ENCODE peak calls at places on chromosomes 3 and 15, in eight cellular contexts. H is RPMI8226; U is naive thymus-derived CD8-positive, alpha-beta T cell; R is stimulated activated CD8-positive, alpha-beta memory T cell treated with anti-CD3 and anti-CD28 coated beads, Interleukin-4, amount 100 ng/mL, for 24 hours; W is hypothalamus; A is SJSA1; Y is ELF-1; Q is GM23338. V is an unnamed sample.

GRCh38 chr3:77815467-77815866 is 775.6 kb downstream of the ROBO2 start:
- DNase-seq in R (no peak), A (no peak), Q (peak), W (no peak), U (no peak), Y (peak), H (no peak), V (no peak)

GRCh38 chr15:40252438-40253178 is 13.7 kb downstream of the PAK6 start:
- DNase-seq in W (no peak), A (no peak), H (peak), Y (no peak), R (no peak), Q (peak), U (no peak), V (no peak)

GRCh38 chr15:59169337-59169736 is 37.3 kb upstream of the LDHAL6B start:
- DNase-seq in Y (no peak), H (no peak), A (peak), U (no peak), Q (no peak), R (no peak), W (no peak), V (no peak)

GRCh38 chr15:74306801-74307217 is 60.6 kb downstream of the CYP11A1 start:
- DNase-seq in Y (peak), R (no peak), U (no peak), H (no peak), Q (no peak), A (no peak), W (no peak), V (no peak)

GRCh38 chr15:71011503-71012155 is 103.6 kb upstream of the THSD4 start:
- DNase-seq in U (no peak), Y (no peak), R (no peak), W (no peak), H (peak), Q (peak), A (peak), V (no peak)

GRCh38 chr3:45123030-45123429 is 23.1 kb downstream of the CDCP1 start:
- DNase-seq in A (peak), Y (no peak), U (no peak), W (no peak), R (no peak), Q (no peak), H (no peak), V (no peak)

GRCh38 chr3:123809597-123809996 is 74.5 kb downstream of the MYLK start:
- DNase-seq in A (peak), U (no peak), R (no peak), W (no peak), Y (no peak), Q (no peak), H (no peak), V (no peak)

GRCh38 chr3:157495846-157496245 is 7.4 kb downstream of the VEPH1 start:
- DNase-seq in A (no peak), W (no peak), U (no peak), H (no peak), R (no peak), Y (no peak), Q (no peak), V (no peak)

GRCh38 chr15:60835974-60836373 is 357.0 kb upstream of the ICE2 start:
- DNase-seq in Y (no peak), R (no peak), Q (no peak), A (no peak), H (no peak), W (no peak), U (no peak), V (no peak)

GRCh38 chr3:128319741-128320141 is 146.9 kb downstream of the DNAJB8 start:
- DNase-seq in A (no peak), Q (no peak), W (no peak), U (no peak), Y (no peak), R (no peak), H (no peak), V (peak)

GRCh38 chr3:184361532-184361931 is at the start of the genes CLCN2 and POLR2H:
- DNase-seq in R (peak), H (peak), U (no peak), Q (peak), W (no peak), A (peak), Y (no peak), V (peak)

GRCh38 chr3:113153499-113154107 is 57.8 kb upstream of the BOC start:
- DNase-seq in A (no peak), Q (no peak), R (no peak), U (no peak), Y (no peak), H (peak), W (no peak), V (no peak)